ENCODE peak calls at places on chromosome 14, in seven cellular contexts. Q, Y, L, S, W, M and D are unnamed samples.

GRCh38 chr14:65229431-65230286 is 127.3 kb upstream of the MAX start:
- DNase-seq in Q (peak; percentile 65), Y (peak; percentile 57), S (no peak), M (peak; percentile 63), L (peak; percentile 85), W (no peak), D (peak; percentile 60)

GRCh38 chr14:104101651-104102281 is 16.3 kb downstream of the ASPG start:
- DNase-seq in M (no peak), S (no peak), L (no peak), W (no peak), Y (no peak), Q (no peak), D (no peak)

GRCh38 chr14:69538766-69539165 is 35.9 kb downstream of the CCDC177 start:
- DNase-seq in Q (no peak), M (no peak), Y (no peak), L (no peak), S (no peak), W (no peak), D (no peak)

GRCh38 chr14:87450193-87450592 is 542.8 kb downstream of the GALC start:
- DNase-seq in Y (no peak), S (no peak), M (no peak), L (no peak), W (no peak), Q (no peak), D (no peak)

GRCh38 chr14:55103005-55103640 is 25.9 kb upstream of the LGALS3 start:
- DNase-seq in Y (peak; percentile 97), S (peak; percentile 95), W (peak; percentile 98), L (peak; percentile 31), Q (peak; percentile 81), M (peak; percentile 91), D (peak; percentile 89)

GRCh38 chr14:101861464-101861863 is 100.0 kb downstream of the PPP2R5C start:
- DNase-seq in L (no peak), W (no peak), M (no peak), S (no peak), Q (no peak), Y (no peak), D (no peak)

GRCh38 chr14:105857223-105857815 is 330.9 kb downstream of the TMEM121 start:
- DNase-seq in Y (no peak), W (no peak), M (no peak), L (no peak), S (no peak), Q (no peak), D (no peak)

GRCh38 chr14:53368714-53369191 is 215.6 kb upstream of the DDHD1 start:
- DNase-seq in W (no peak), L (no peak), Q (no peak), M (peak; percentile 87), S (peak; percentile 88), Y (no peak), D (no peak)

GRCh38 chr14:70032016-70032415 is 152.8 kb downstream of the SMOC1 start:
- DNase-seq in W (no peak), S (no peak), Y (no peak), M (no peak), Q (no peak), L (no peak), D (no peak)

GRCh38 chr14:100132161-100132902 is 27.1 kb downstream of the DEGS2 start:
- DNase-seq in W (no peak), M (no peak), Q (no peak), Y (no peak), L (no peak), S (no peak), D (no peak)

GRCh38 chr14:53539489-53540126 is 386.5 kb upstream of the DDHD1 start:
- DNase-seq in L (peak; percentile 80), Q (peak; percentile 91), M (peak; percentile 88), W (peak; percentile 88), S (peak; percentile 83), Y (peak; percentile 87), D (peak; percentile 80)

GRCh38 chr14:96592591-96593388 is 90.6 kb downstream of the PAPOLA start:
- DNase-seq in L (peak; percentile 26), S (peak; percentile 17), W (peak; percentile 48), Q (peak; percentile 79), M (no peak), Y (no peak), D (no peak)

GRCh38 chr14:24233538-24233866 is 773 bp downstream of the GMPR2 start:
- DNase-seq in L (no peak), Q (no peak), Y (peak; percentile 24), M (no peak), W (peak; percentile 12), S (no peak), D (no peak)

GRCh38 chr14:23695220-23695999 is 59.2 kb downstream of the DHRS2 start:
- DNase-seq in W (peak; percentile 28), L (peak; percentile 38), Q (peak; percentile 63), Y (peak; percentile 62), M (no peak), S (no peak), D (peak; percentile 45)

GRCh38 chr14:25431211-25432076 is 381.5 kb upstream of the STXBP6 start:
- DNase-seq in Y (peak; percentile 72), L (peak; percentile 35), W (peak; percentile 15), M (no peak), Q (peak; percentile 65), S (no peak), D (peak; percentile 71)

GRCh38 chr14:93207468-93208308 is 632 bp downstream of the UBR7 start:
- DNase-seq in Q (peak; percentile 74), S (peak; percentile 64), L (peak; percentile 49), Y (peak; percentile 70), W (peak; percentile 35), M (peak; percentile 79), D (no peak)

GRCh38 chr14:55130194-55130550 is 1.1 kb downstream of the LGALS3 start:
- DNase-seq in W (peak; percentile 96), L (no peak), Q (no peak), Y (peak; percentile 60), M (peak; percentile 56), S (peak; percentile 69), D (peak; percentile 59)

GRCh38 chr14:76267322-76268012 is 108.5 kb upstream of the ESRRB start:
- DNase-seq in S (peak; percentile 21), W (peak; percentile 46), Q (peak; percentile 84), M (no peak), L (no peak), Y (peak; percentile 66), D (peak; percentile 73)

GRCh38 chr14:54291491-54292191 is 105.2 kb upstream of the CDKN3 start:
- DNase-seq in L (peak; percentile 18), Q (peak; percentile 51), Y (peak; percentile 94), W (no peak), S (no peak), M (peak; percentile 58), D (peak; percentile 54)

GRCh38 chr14:54893151-54893760 is 9.4 kb downstream of the GCH1 start:
- DNase-seq in Y (peak; percentile 37), S (peak; percentile 80), W (peak; percentile 95), M (peak; percentile 84), Q (no peak), L (no peak), D (no peak)

GRCh38 chr14:71142375-71143038 is 235.2 kb downstream of the PCNX1 start:
- DNase-seq in Q (no peak), S (peak; percentile 98), M (peak; percentile 90), W (peak; percentile 66), Y (peak; percentile 24), L (no peak), D (no peak)

GRCh38 chr14:35384386-35385041 is 20.0 kb downstream of the NFKBIA start:
- DNase-seq in S (peak; percentile 99), M (peak; percentile 99), Y (no peak), Q (no peak), L (no peak), W (peak; percentile 48), D (no peak)

GRCh38 chr14:86639146-86639545 is 1109.2 kb downstream of the FLRT2 start:
- DNase-seq in W (no peak), Q (no peak), S (peak; percentile 11), L (no peak), Y (no peak), M (no peak), D (no peak)

GRCh38 chr14:75811136-75811839 is 150.2 kb downstream of the TTLL5 start:
- DNase-seq in Y (no peak), L (no peak), M (no peak), W (peak; percentile 16), S (no peak), Q (no peak), D (no peak)

GRCh38 chr14:40003773-40004172 is 571.5 kb upstream of the FBXO33 start:
- DNase-seq in Y (no peak), M (no peak), W (no peak), S (no peak), Q (no peak), L (no peak), D (no peak)

GRCh38 chr14:32702571-32702970 is 236.1 kb upstream of the NPAS3 start:
- DNase-seq in L (peak; percentile 47), Y (peak; percentile 97), W (no peak), Q (no peak), S (no peak), M (peak; percentile 25), D (peak; percentile 73)

GRCh38 chr14:81247271-81247766 is 26.6 kb upstream of the GTF2A1 start:
- DNase-seq in Q (no peak), S (no peak), L (no peak), Y (no peak), W (peak; percentile 74), M (no peak), D (no peak)

DNA sequence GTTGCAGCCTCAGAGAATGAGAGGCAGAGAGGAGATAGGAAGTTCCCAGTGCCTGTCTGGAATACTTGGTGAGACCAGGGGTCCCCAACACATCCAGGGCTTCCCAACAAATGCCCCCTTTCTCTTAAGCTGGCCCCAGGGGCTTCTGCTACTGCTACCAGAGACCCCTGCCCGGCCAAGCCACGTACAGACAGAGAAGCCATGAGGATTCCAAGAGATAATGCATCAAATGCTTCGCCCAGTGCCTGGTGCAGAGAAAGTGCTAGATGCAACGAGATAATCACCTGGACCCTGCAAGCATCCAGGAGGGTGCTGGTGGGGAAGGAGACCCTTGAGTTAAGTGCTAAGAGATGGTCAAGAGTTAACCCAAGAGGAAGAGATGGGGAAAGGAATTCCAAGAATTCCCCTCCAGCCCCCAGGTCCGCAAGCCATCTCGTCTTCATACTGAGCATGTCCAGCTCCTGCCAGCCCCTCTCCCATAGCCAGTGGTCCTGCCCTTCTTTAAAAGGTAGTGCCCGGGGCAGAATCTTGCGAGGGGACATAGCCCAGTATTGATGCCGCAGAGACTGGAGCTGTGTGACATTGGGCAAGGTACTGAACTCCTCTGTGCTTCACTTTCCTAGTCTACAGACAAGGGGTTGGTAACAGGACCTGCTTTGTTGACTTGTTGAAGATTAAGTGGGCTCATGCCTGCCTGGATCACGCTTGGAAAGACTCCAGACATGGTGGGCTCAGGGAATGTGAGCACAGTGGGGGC is 103.3 kb downstream of the CALM1 start:
- DNase-seq in W (no peak), L (no peak), M (no peak), Q (no peak), S (no peak), Y (peak; percentile 55), D (no peak)
- H4K8ac ChIP-seq in W (no peak overlapping the region), L (no peak overlapping the region), M (no peak overlapping the region), Q (no peak overlapping the region), S (no peak overlapping the region), Y (no peak overlapping the region), D (no peak overlapping the region)

GRCh38 chr14:84080961-84081360 is 1449.0 kb upstream of the FLRT2 start:
- DNase-seq in M (no peak), Y (no peak), W (no peak), L (no peak), S (peak; percentile 26), Q (no peak), D (no peak)
- H3K23ac ChIP-seq in M (no peak overlapping the region), Y (no peak overlapping the region), W (no peak overlapping the region), L (no peak overlapping the region), S (no peak overlapping the region), Q (no peak overlapping the region), D (no peak overlapping the region)

GRCh38 chr14:68191567-68192321 is 372.2 kb downstream of the RAD51B start:
- DNase-seq in S (peak; percentile 37), W (no peak), Y (no peak), M (peak; percentile 57), Q (no peak), L (no peak), D (no peak)
- H4K8ac ChIP-seq in S (no peak overlapping the region), W (no peak overlapping the region), Y (peak overlapping the region; percentile 56), M (no peak overlapping the region), Q (no peak overlapping the region), L (no peak overlapping the region), D (no peak overlapping the region)

GRCh38 chr14:51592836-51593235 is 58.9 kb upstream of the FRMD6 start:
- DNase-seq in L (no peak), M (no peak), Q (no peak), S (no peak), Y (no peak), W (no peak), D (no peak)
- H3K23ac ChIP-seq in L (no peak overlapping the region), M (no peak overlapping the region), Q (no peak overlapping the region), S (no peak overlapping the region), Y (no peak overlapping the region), W (no peak overlapping the region), D (no peak overlapping the region)